ENCODE peak calls at places on chromosomes 16 and 17, in nine cellular contexts. One of them, this sample, is unnamed.

GRCh38 chr16:78298986-78299385 is 199.5 kb downstream of the WWOX start:
- DNase-seq in thoracic aorta: no peak
- DNase-seq in foreskin fibroblast: no peak
- DNase-seq in astrocyte of the spinal cord: no peak
- DNase-seq in fibroblast of pulmonary artery: no peak
- DNase-seq in lung: peak
- DNase-seq in breast epithelium: no peak
- DNase-seq in fibroblast of lung: no peak
- DNase-seq in cardiac muscle cell: peak
- DNase-seq in this sample: no peak

GRCh38 chr17:61408151-61409041 is 8.8 kb downstream of the TBX2 start:
- DNase-seq in lung: no peak
- DNase-seq in astrocyte of the spinal cord: no peak
- DNase-seq in cardiac muscle cell: no peak
- DNase-seq in thoracic aorta: no peak
- DNase-seq in breast epithelium: peak
- DNase-seq in fibroblast of pulmonary artery: no peak
- DNase-seq in foreskin fibroblast: no peak
- DNase-seq in fibroblast of lung: peak
- DNase-seq in this sample: no peak

GRCh38 chr17:34375598-34375997 is 12.6 kb upstream of the CCL1 start:
- DNase-seq in lung: no peak
- DNase-seq in fibroblast of lung: no peak
- DNase-seq in foreskin fibroblast: no peak
- DNase-seq in cardiac muscle cell: no peak
- DNase-seq in fibroblast of pulmonary artery: no peak
- DNase-seq in thoracic aorta: no peak
- DNase-seq in breast epithelium: no peak
- DNase-seq in astrocyte of the spinal cord: no peak
- DNase-seq in this sample: no peak

GRCh38 chr16:17329412-17329811 is 141.3 kb downstream of the XYLT1 start:
- DNase-seq in astrocyte of the spinal cord: no peak
- DNase-seq in fibroblast of lung: no peak
- DNase-seq in foreskin fibroblast: no peak
- DNase-seq in cardiac muscle cell: no peak
- DNase-seq in lung: no peak
- DNase-seq in thoracic aorta: no peak
- DNase-seq in fibroblast of pulmonary artery: no peak
- DNase-seq in breast epithelium: no peak
- DNase-seq in this sample: no peak

GRCh38 chr16:20851601-20852000 is 45.3 kb downstream of the REXO5 start:
- DNase-seq in fibroblast of lung: peak
- DNase-seq in foreskin fibroblast: peak
- DNase-seq in lung: peak
- DNase-seq in breast epithelium: peak
- DNase-seq in thoracic aorta: peak
- DNase-seq in cardiac muscle cell: peak
- DNase-seq in fibroblast of pulmonary artery: peak
- DNase-seq in astrocyte of the spinal cord: peak
- DNase-seq in this sample: no peak

GRCh38 chr17:6654816-6655731 is 3.5 kb downstream of the C17orf100 start:
- DNase-seq in breast epithelium: no peak
- DNase-seq in cardiac muscle cell: no peak
- DNase-seq in astrocyte of the spinal cord: no peak
- DNase-seq in lung: peak
- DNase-seq in foreskin fibroblast: no peak
- DNase-seq in thoracic aorta: no peak
- DNase-seq in fibroblast of pulmonary artery: peak
- DNase-seq in fibroblast of lung: no peak
- DNase-seq in this sample: no peak

GRCh38 chr16:56988161-56988947 is 1.0 kb upstream of the NLRC5 start:
- DNase-seq in foreskin fibroblast: no peak
- DNase-seq in fibroblast of lung: no peak
- DNase-seq in cardiac muscle cell: peak
- DNase-seq in astrocyte of the spinal cord: no peak
- DNase-seq in breast epithelium: no peak
- DNase-seq in lung: no peak
- DNase-seq in fibroblast of pulmonary artery: no peak
- DNase-seq in thoracic aorta: no peak
- DNase-seq in this sample: no peak

GRCh38 chr16:74758801-74759200 is 15.8 kb downstream of the FA2H start:
- DNase-seq in fibroblast of pulmonary artery: no peak
- DNase-seq in foreskin fibroblast: no peak
- DNase-seq in astrocyte of the spinal cord: no peak
- DNase-seq in cardiac muscle cell: no peak
- DNase-seq in lung: no peak
- DNase-seq in thoracic aorta: no peak
- DNase-seq in breast epithelium: no peak
- DNase-seq in fibroblast of lung: no peak
- DNase-seq in this sample: no peak

GRCh38 chr17:17819561-17819995 is 17.2 kb downstream of the SREBF1 start:
- DNase-seq in breast epithelium: peak
- DNase-seq in fibroblast of lung: peak
- DNase-seq in cardiac muscle cell: peak
- DNase-seq in thoracic aorta: no peak
- DNase-seq in foreskin fibroblast: peak
- DNase-seq in astrocyte of the spinal cord: peak
- DNase-seq in fibroblast of pulmonary artery: peak
- DNase-seq in lung: peak
- DNase-seq in this sample: no peak

GRCh38 chr16:89185062-89185751 is 13.7 kb downstream of the CDH15 start:
- DNase-seq in thoracic aorta: no peak
- DNase-seq in foreskin fibroblast: no peak
- DNase-seq in lung: no peak
- DNase-seq in astrocyte of the spinal cord: no peak
- DNase-seq in fibroblast of pulmonary artery: no peak
- DNase-seq in cardiac muscle cell: no peak
- DNase-seq in fibroblast of lung: no peak
- DNase-seq in breast epithelium: no peak
- DNase-seq in this sample: no peak

GRCh38 chr16:6573577-6573976 is 759.1 kb upstream of the RBFOX1 start:
- DNase-seq in fibroblast of lung: no peak
- DNase-seq in fibroblast of pulmonary artery: no peak
- DNase-seq in breast epithelium: no peak
- DNase-seq in cardiac muscle cell: no peak
- DNase-seq in lung: no peak
- DNase-seq in foreskin fibroblast: no peak
- DNase-seq in astrocyte of the spinal cord: no peak
- DNase-seq in thoracic aorta: no peak
- DNase-seq in this sample: no peak

DNA sequence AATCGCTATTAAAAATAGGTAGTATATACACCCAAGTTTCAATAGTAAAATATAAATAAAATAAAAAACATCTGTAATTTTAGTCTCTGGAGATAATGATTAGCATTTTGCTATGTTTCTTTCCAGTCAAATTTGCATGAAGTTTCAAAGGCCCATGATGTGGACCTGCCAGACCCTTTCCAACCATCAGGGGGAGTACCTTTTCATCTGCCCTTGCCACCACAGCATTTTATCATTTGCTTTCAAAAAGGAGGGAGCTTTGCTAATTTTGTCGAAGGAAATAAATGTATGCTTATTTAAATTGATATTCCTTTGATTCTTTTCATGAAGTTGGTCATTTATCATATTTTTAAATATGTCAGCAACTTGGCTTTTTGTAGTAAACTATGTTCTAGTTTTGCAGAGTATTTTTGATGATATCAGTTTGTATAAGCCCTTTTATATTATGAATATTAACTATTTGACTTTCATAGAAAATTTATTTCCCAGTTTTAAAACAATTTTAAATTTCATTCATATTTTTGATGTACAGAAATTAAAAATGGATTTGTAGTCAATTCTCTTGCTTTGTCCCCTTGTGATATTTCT is 115.2 kb upstream of the NETO2 start:
- DNase-seq in lung: no peak
- DNase-seq in astrocyte of the spinal cord: peak
- DNase-seq in thoracic aorta: no peak
- DNase-seq in fibroblast of pulmonary artery: peak
- DNase-seq in cardiac muscle cell: peak
- DNase-seq in breast epithelium: no peak
- DNase-seq in foreskin fibroblast: peak
- DNase-seq in fibroblast of lung: peak
- DNase-seq in this sample: peak
- TF ChIP-seq CTCF in lung: no peak
- TF ChIP-seq CTCF in astrocyte of the spinal cord: peak
- TF ChIP-seq CTCF in thoracic aorta: no peak
- TF ChIP-seq CTCF in fibroblast of pulmonary artery: peak
- TF ChIP-seq CTCF in cardiac muscle cell: peak
- TF ChIP-seq CTCF in breast epithelium: no peak
- TF ChIP-seq CTCF in foreskin fibroblast: peak
- TF ChIP-seq CTCF in fibroblast of lung: peak
- TF ChIP-seq CTCF in this sample: peak

DNA sequence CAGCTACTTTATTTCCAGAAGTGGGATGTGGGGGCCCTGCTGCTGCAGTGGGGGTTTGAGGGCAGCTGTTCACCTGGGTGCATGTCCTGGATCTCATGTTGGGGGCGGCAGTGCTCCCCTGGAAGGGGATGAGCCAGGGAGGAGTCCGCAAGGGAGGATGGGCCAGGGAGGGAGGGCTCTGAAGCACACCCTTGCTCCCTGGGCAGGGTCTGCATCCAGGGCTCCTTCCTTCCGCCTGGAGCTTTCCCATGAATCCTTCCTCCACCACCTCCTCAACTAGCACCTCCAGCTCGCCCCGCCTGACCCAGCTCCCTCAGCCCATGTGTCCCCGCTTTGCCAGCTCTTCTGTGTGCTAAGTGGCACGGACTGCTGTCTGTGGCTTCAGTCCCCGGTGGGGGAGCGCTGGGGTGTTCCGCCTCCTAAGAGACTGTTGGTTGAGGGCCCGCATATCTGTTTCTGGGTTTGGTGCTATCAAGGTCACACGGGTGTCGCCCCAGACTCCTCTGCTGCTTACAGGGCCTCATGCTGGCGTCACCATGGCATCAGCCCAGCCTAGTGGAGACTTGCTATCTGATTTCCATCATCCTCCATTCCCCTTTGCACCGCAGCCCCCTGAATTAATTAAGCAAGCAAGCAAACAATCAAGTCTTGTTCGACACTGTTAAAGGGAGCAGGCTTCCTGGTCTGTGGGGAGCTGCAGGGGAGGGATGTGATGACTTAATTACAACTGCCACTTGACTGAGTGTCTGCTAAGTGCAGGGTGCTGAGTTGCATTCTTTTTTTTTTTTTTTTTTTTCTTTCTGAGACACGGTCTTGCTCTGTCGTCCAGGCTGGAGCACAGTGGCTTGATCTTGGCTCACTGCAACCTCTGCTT is 71.8 kb downstream of the PRKCA start:
- DNase-seq in fibroblast of lung: peak
- DNase-seq in astrocyte of the spinal cord: no peak
- DNase-seq in cardiac muscle cell: peak
- DNase-seq in lung: peak
- DNase-seq in thoracic aorta: no peak
- DNase-seq in foreskin fibroblast: no peak
- DNase-seq in breast epithelium: no peak
- DNase-seq in fibroblast of pulmonary artery: no peak
- DNase-seq in this sample: no peak
- H3K4me3 ChIP-seq in fibroblast of lung: no peak
- H3K4me3 ChIP-seq in astrocyte of the spinal cord: no peak
- H3K4me3 ChIP-seq in cardiac muscle cell: no peak
- H3K4me3 ChIP-seq in lung: no peak
- H3K4me3 ChIP-seq in thoracic aorta: no peak
- H3K4me3 ChIP-seq in foreskin fibroblast: no peak
- H3K4me3 ChIP-seq in breast epithelium: no peak
- H3K4me3 ChIP-seq in fibroblast of pulmonary artery: no peak
- H3K4me3 ChIP-seq in this sample: no peak

GRCh38 chr17:19433727-19434340 is 22.8 kb downstream of the RNF112 start:
- DNase-seq in breast epithelium: no peak
- DNase-seq in cardiac muscle cell: no peak
- DNase-seq in fibroblast of pulmonary artery: no peak
- DNase-seq in fibroblast of lung: no peak
- DNase-seq in foreskin fibroblast: no peak
- DNase-seq in thoracic aorta: no peak
- DNase-seq in lung: no peak
- DNase-seq in astrocyte of the spinal cord: no peak
- DNase-seq in this sample: no peak
- TF ChIP-seq CTCF in breast epithelium: no peak
- TF ChIP-seq CTCF in cardiac muscle cell: no peak
- TF ChIP-seq CTCF in fibroblast of pulmonary artery: no peak
- TF ChIP-seq CTCF in fibroblast of lung: no peak
- TF ChIP-seq CTCF in foreskin fibroblast: no peak
- TF ChIP-seq CTCF in thoracic aorta: no peak
- TF ChIP-seq CTCF in lung: no peak
- TF ChIP-seq CTCF in astrocyte of the spinal cord: no peak
- TF ChIP-seq CTCF in this sample: peak

DNA sequence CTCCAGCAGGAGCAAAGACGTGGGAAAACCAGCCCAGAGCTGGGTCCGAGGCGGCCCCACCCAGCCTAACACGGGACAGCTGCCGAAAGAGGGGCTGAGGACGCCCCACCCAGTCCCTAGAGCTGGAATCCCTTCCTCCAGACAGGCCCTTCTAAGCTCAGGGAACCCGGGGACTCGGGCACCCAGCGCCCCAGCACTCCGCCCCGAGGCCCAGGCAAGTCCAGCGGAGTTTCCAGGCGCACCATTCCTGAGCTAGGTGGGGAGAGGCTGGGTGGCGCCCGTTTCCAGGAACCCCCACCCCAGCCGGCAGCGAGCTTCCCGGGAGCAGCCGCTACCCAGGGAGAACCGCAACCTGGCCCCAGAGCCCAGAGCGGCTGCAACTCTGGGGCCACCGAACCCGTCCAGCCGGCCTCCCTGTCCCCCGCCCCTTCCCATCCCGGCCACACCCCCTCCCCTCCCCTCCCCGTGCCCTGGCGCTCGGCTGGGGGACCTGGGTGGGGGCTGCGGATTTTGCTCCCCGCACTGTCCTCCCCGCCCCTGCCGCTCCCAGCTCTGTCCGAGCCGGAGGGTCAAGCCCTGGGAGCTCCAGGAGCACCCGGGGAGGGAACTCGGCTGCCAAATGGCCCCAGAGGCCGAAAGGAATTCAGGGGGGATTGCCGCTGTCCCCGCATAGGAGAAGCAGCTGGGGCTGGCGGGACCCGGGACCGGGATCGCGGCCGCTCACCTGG is 503 bp downstream of the TMC6 start:
- DNase-seq in fibroblast of lung: no peak
- DNase-seq in breast epithelium: no peak
- DNase-seq in cardiac muscle cell: no peak
- DNase-seq in fibroblast of pulmonary artery: no peak
- DNase-seq in astrocyte of the spinal cord: no peak
- DNase-seq in foreskin fibroblast: no peak
- DNase-seq in thoracic aorta: no peak
- DNase-seq in lung: no peak
- DNase-seq in this sample: no peak
- H3K4me3 ChIP-seq in fibroblast of lung: peak
- H3K4me3 ChIP-seq in breast epithelium: peak
- H3K4me3 ChIP-seq in cardiac muscle cell: peak
- H3K4me3 ChIP-seq in fibroblast of pulmonary artery: peak
- H3K4me3 ChIP-seq in astrocyte of the spinal cord: peak
- H3K4me3 ChIP-seq in foreskin fibroblast: peak
- H3K4me3 ChIP-seq in thoracic aorta: peak
- H3K4me3 ChIP-seq in lung: peak
- H3K4me3 ChIP-seq in this sample: peak